ENCODE peak calls at places on chromosomes 6 and 20, in eight cellular contexts. One of them, this sample, is unnamed.

GRCh38 chr6:110703906-110704594 is 111.2 kb downstream of the CDK19 start:
- DNase-seq in WERI-Rb-1: no peak
- DNase-seq in GM19239: no peak
- DNase-seq in amniotic stem cell: no peak
- DNase-seq in stimulated activated CD8-positive, alpha-beta memory T cell treated with anti-CD3 and anti-CD28 coated beads, Interleukin-15, amount 100 ng/mL, for 24 hours: no peak
- DNase-seq in mucosa of descending colon: no peak
- DNase-seq in transverse colon: no peak
- DNase-seq in kidney epithelial cell: no peak
- DNase-seq in this sample: no peak

GRCh38 chr6:25169551-25170335 is 109.4 kb upstream of the CARMIL1 start:
- DNase-seq in WERI-Rb-1: no peak
- DNase-seq in GM19239: no peak
- DNase-seq in amniotic stem cell: no peak
- DNase-seq in stimulated activated CD8-positive, alpha-beta memory T cell treated with anti-CD3 and anti-CD28 coated beads, Interleukin-15, amount 100 ng/mL, for 24 hours: no peak
- DNase-seq in mucosa of descending colon: no peak
- DNase-seq in transverse colon: no peak
- DNase-seq in kidney epithelial cell: no peak
- DNase-seq in this sample: no peak

GRCh38 chr6:83867527-83868161 is 8.2 kb downstream of the CYB5R4 start:
- DNase-seq in WERI-Rb-1: peak
- DNase-seq in GM19239: no peak
- DNase-seq in amniotic stem cell: peak
- DNase-seq in stimulated activated CD8-positive, alpha-beta memory T cell treated with anti-CD3 and anti-CD28 coated beads, Interleukin-15, amount 100 ng/mL, for 24 hours: no peak
- DNase-seq in mucosa of descending colon: no peak
- DNase-seq in transverse colon: peak
- DNase-seq in kidney epithelial cell: no peak
- DNase-seq in this sample: no peak

GRCh38 chr20:50797142-50797541 is 2.3 kb downstream of the BCAS4 start:
- DNase-seq in WERI-Rb-1: no peak
- DNase-seq in GM19239: no peak
- DNase-seq in amniotic stem cell: no peak
- DNase-seq in stimulated activated CD8-positive, alpha-beta memory T cell treated with anti-CD3 and anti-CD28 coated beads, Interleukin-15, amount 100 ng/mL, for 24 hours: no peak
- DNase-seq in mucosa of descending colon: no peak
- DNase-seq in transverse colon: no peak
- DNase-seq in kidney epithelial cell: no peak
- DNase-seq in this sample: no peak

GRCh38 chr6:167576798-167577528 is 249.7 kb upstream of the AFDN start:
- DNase-seq in WERI-Rb-1: peak
- DNase-seq in GM19239: no peak
- DNase-seq in amniotic stem cell: no peak
- DNase-seq in stimulated activated CD8-positive, alpha-beta memory T cell treated with anti-CD3 and anti-CD28 coated beads, Interleukin-15, amount 100 ng/mL, for 24 hours: no peak
- DNase-seq in mucosa of descending colon: no peak
- DNase-seq in transverse colon: no peak
- DNase-seq in kidney epithelial cell: no peak
- DNase-seq in this sample: no peak

GRCh38 chr6:4379958-4380357 is 244.6 kb upstream of the ECI2 start:
- DNase-seq in WERI-Rb-1: no peak
- DNase-seq in GM19239: no peak
- DNase-seq in amniotic stem cell: no peak
- DNase-seq in stimulated activated CD8-positive, alpha-beta memory T cell treated with anti-CD3 and anti-CD28 coated beads, Interleukin-15, amount 100 ng/mL, for 24 hours: no peak
- DNase-seq in mucosa of descending colon: no peak
- DNase-seq in transverse colon: no peak
- DNase-seq in kidney epithelial cell: no peak
- DNase-seq in this sample: no peak

GRCh38 chr6:66675906-66676305 is 968.9 kb upstream of the EYS start:
- DNase-seq in WERI-Rb-1: no peak
- DNase-seq in GM19239: no peak
- DNase-seq in amniotic stem cell: no peak
- DNase-seq in stimulated activated CD8-positive, alpha-beta memory T cell treated with anti-CD3 and anti-CD28 coated beads, Interleukin-15, amount 100 ng/mL, for 24 hours: no peak
- DNase-seq in mucosa of descending colon: no peak
- DNase-seq in transverse colon: no peak
- DNase-seq in kidney epithelial cell: no peak
- DNase-seq in this sample: no peak

GRCh38 chr6:83920017-83920416 is 60.5 kb downstream of the CYB5R4 start:
- DNase-seq in WERI-Rb-1: no peak
- DNase-seq in GM19239: no peak
- DNase-seq in amniotic stem cell: peak
- DNase-seq in stimulated activated CD8-positive, alpha-beta memory T cell treated with anti-CD3 and anti-CD28 coated beads, Interleukin-15, amount 100 ng/mL, for 24 hours: no peak
- DNase-seq in mucosa of descending colon: no peak
- DNase-seq in transverse colon: no peak
- DNase-seq in kidney epithelial cell: no peak
- DNase-seq in this sample: no peak

GRCh38 chr20:37095108-37095608 is 639 bp downstream of the RBL1 start:
- DNase-seq in WERI-Rb-1: peak
- DNase-seq in GM19239: peak
- DNase-seq in amniotic stem cell: no peak
- DNase-seq in stimulated activated CD8-positive, alpha-beta memory T cell treated with anti-CD3 and anti-CD28 coated beads, Interleukin-15, amount 100 ng/mL, for 24 hours: no peak
- DNase-seq in mucosa of descending colon: peak
- DNase-seq in transverse colon: peak
- DNase-seq in kidney epithelial cell: no peak
- DNase-seq in this sample: peak

GRCh38 chr20:33465536-33466302 is 22.2 kb upstream of the SNTA1 start:
- DNase-seq in WERI-Rb-1: peak
- DNase-seq in GM19239: no peak
- DNase-seq in amniotic stem cell: no peak
- DNase-seq in stimulated activated CD8-positive, alpha-beta memory T cell treated with anti-CD3 and anti-CD28 coated beads, Interleukin-15, amount 100 ng/mL, for 24 hours: no peak
- DNase-seq in mucosa of descending colon: no peak
- DNase-seq in transverse colon: no peak
- DNase-seq in kidney epithelial cell: no peak
- DNase-seq in this sample: no peak

GRCh38 chr6:90333928-90334327 is 37.3 kb upstream of the BACH2 start:
- DNase-seq in WERI-Rb-1: no peak
- DNase-seq in GM19239: no peak
- DNase-seq in amniotic stem cell: no peak
- DNase-seq in stimulated activated CD8-positive, alpha-beta memory T cell treated with anti-CD3 and anti-CD28 coated beads, Interleukin-15, amount 100 ng/mL, for 24 hours: no peak
- DNase-seq in mucosa of descending colon: no peak
- DNase-seq in transverse colon: no peak
- DNase-seq in kidney epithelial cell: no peak
- DNase-seq in this sample: no peak

GRCh38 chr20:4021905-4022304 is 6.5 kb upstream of the RNF24 start:
- DNase-seq in WERI-Rb-1: no peak
- DNase-seq in GM19239: no peak
- DNase-seq in amniotic stem cell: no peak
- DNase-seq in stimulated activated CD8-positive, alpha-beta memory T cell treated with anti-CD3 and anti-CD28 coated beads, Interleukin-15, amount 100 ng/mL, for 24 hours: no peak
- DNase-seq in mucosa of descending colon: no peak
- DNase-seq in transverse colon: no peak
- DNase-seq in kidney epithelial cell: no peak
- DNase-seq in this sample: no peak

GRCh38 chr6:125658759-125659431 is 90.5 kb upstream of the HEY2 start:
- DNase-seq in WERI-Rb-1: no peak
- DNase-seq in GM19239: no peak
- DNase-seq in amniotic stem cell: no peak
- DNase-seq in stimulated activated CD8-positive, alpha-beta memory T cell treated with anti-CD3 and anti-CD28 coated beads, Interleukin-15, amount 100 ng/mL, for 24 hours: no peak
- DNase-seq in mucosa of descending colon: no peak
- DNase-seq in transverse colon: no peak
- DNase-seq in kidney epithelial cell: no peak
- DNase-seq in this sample: no peak

GRCh38 chr6:45116714-45117410 is 211.3 kb upstream of the RUNX2 start:
- DNase-seq in WERI-Rb-1: no peak
- DNase-seq in GM19239: no peak
- DNase-seq in amniotic stem cell: peak
- DNase-seq in stimulated activated CD8-positive, alpha-beta memory T cell treated with anti-CD3 and anti-CD28 coated beads, Interleukin-15, amount 100 ng/mL, for 24 hours: no peak
- DNase-seq in mucosa of descending colon: no peak
- DNase-seq in transverse colon: no peak
- DNase-seq in kidney epithelial cell: peak
- DNase-seq in this sample: no peak

GRCh38 chr20:58071991-58072390 is 156.5 kb downstream of the ANKRD60 start:
- DNase-seq in WERI-Rb-1: no peak
- DNase-seq in GM19239: no peak
- DNase-seq in amniotic stem cell: no peak
- DNase-seq in stimulated activated CD8-positive, alpha-beta memory T cell treated with anti-CD3 and anti-CD28 coated beads, Interleukin-15, amount 100 ng/mL, for 24 hours: no peak
- DNase-seq in mucosa of descending colon: no peak
- DNase-seq in transverse colon: no peak
- DNase-seq in kidney epithelial cell: no peak
- DNase-seq in this sample: no peak

GRCh38 chr6:158627168-158627939 is 17.2 kb downstream of the DYNLT1 start:
- DNase-seq in WERI-Rb-1: no peak
- DNase-seq in GM19239: no peak
- DNase-seq in amniotic stem cell: no peak
- DNase-seq in stimulated activated CD8-positive, alpha-beta memory T cell treated with anti-CD3 and anti-CD28 coated beads, Interleukin-15, amount 100 ng/mL, for 24 hours: no peak
- DNase-seq in mucosa of descending colon: no peak
- DNase-seq in transverse colon: no peak
- DNase-seq in kidney epithelial cell: no peak
- DNase-seq in this sample: no peak

GRCh38 chr20:10502098-10502526 is 67.0 kb downstream of the SLX4IP start:
- DNase-seq in WERI-Rb-1: no peak
- DNase-seq in GM19239: no peak
- DNase-seq in amniotic stem cell: no peak
- DNase-seq in stimulated activated CD8-positive, alpha-beta memory T cell treated with anti-CD3 and anti-CD28 coated beads, Interleukin-15, amount 100 ng/mL, for 24 hours: no peak
- DNase-seq in mucosa of descending colon: no peak
- DNase-seq in transverse colon: no peak
- DNase-seq in kidney epithelial cell: no peak
- DNase-seq in this sample: no peak

GRCh38 chr20:10074513-10074912 is 39.7 kb downstream of the ANKEF1 start:
- DNase-seq in WERI-Rb-1: no peak
- DNase-seq in GM19239: no peak
- DNase-seq in amniotic stem cell: peak
- DNase-seq in stimulated activated CD8-positive, alpha-beta memory T cell treated with anti-CD3 and anti-CD28 coated beads, Interleukin-15, amount 100 ng/mL, for 24 hours: no peak
- DNase-seq in mucosa of descending colon: no peak
- DNase-seq in transverse colon: no peak
- DNase-seq in kidney epithelial cell: peak
- DNase-seq in this sample: no peak

GRCh38 chr6:148203281-148203925 is 139.2 kb upstream of the SASH1 start:
- DNase-seq in WERI-Rb-1: no peak
- DNase-seq in GM19239: no peak
- DNase-seq in amniotic stem cell: no peak
- DNase-seq in stimulated activated CD8-positive, alpha-beta memory T cell treated with anti-CD3 and anti-CD28 coated beads, Interleukin-15, amount 100 ng/mL, for 24 hours: no peak
- DNase-seq in mucosa of descending colon: no peak
- DNase-seq in transverse colon: no peak
- DNase-seq in kidney epithelial cell: no peak
- DNase-seq in this sample: no peak

GRCh38 chr6:14488185-14488584 is 370.6 kb downstream of the CD83 start:
- DNase-seq in WERI-Rb-1: no peak
- DNase-seq in GM19239: no peak
- DNase-seq in amniotic stem cell: no peak
- DNase-seq in stimulated activated CD8-positive, alpha-beta memory T cell treated with anti-CD3 and anti-CD28 coated beads, Interleukin-15, amount 100 ng/mL, for 24 hours: no peak
- DNase-seq in mucosa of descending colon: no peak
- DNase-seq in transverse colon: no peak
- DNase-seq in kidney epithelial cell: no peak
- DNase-seq in this sample: no peak

GRCh38 chr20:50309280-50309763 is 118.7 kb downstream of the CEBPB start:
- DNase-seq in WERI-Rb-1: no peak
- DNase-seq in GM19239: no peak
- DNase-seq in amniotic stem cell: no peak
- DNase-seq in stimulated activated CD8-positive, alpha-beta memory T cell treated with anti-CD3 and anti-CD28 coated beads, Interleukin-15, amount 100 ng/mL, for 24 hours: no peak
- DNase-seq in mucosa of descending colon: no peak
- DNase-seq in transverse colon: no peak
- DNase-seq in kidney epithelial cell: no peak
- DNase-seq in this sample: no peak

GRCh38 chr6:15754035-15754705 is 91.3 kb upstream of the DTNBP1 start:
- DNase-seq in WERI-Rb-1: no peak
- DNase-seq in GM19239: no peak
- DNase-seq in amniotic stem cell: no peak
- DNase-seq in stimulated activated CD8-positive, alpha-beta memory T cell treated with anti-CD3 and anti-CD28 coated beads, Interleukin-15, amount 100 ng/mL, for 24 hours: no peak
- DNase-seq in mucosa of descending colon: no peak
- DNase-seq in transverse colon: no peak
- DNase-seq in kidney epithelial cell: peak
- DNase-seq in this sample: no peak

GRCh38 chr20:39778431-39778830 is 816.3 kb downstream of the DHX35 start:
- DNase-seq in WERI-Rb-1: no peak
- DNase-seq in GM19239: no peak
- DNase-seq in amniotic stem cell: no peak
- DNase-seq in stimulated activated CD8-positive, alpha-beta memory T cell treated with anti-CD3 and anti-CD28 coated beads, Interleukin-15, amount 100 ng/mL, for 24 hours: no peak
- DNase-seq in mucosa of descending colon: no peak
- DNase-seq in transverse colon: no peak
- DNase-seq in kidney epithelial cell: no peak
- DNase-seq in this sample: no peak

GRCh38 chr20:22584630-22584921 is 204 bp upstream of the FOXA2 start:
- DNase-seq in WERI-Rb-1: no peak
- DNase-seq in GM19239: no peak
- DNase-seq in amniotic stem cell: no peak
- DNase-seq in stimulated activated CD8-positive, alpha-beta memory T cell treated with anti-CD3 and anti-CD28 coated beads, Interleukin-15, amount 100 ng/mL, for 24 hours: no peak
- DNase-seq in mucosa of descending colon: peak
- DNase-seq in transverse colon: peak
- DNase-seq in kidney epithelial cell: no peak
- DNase-seq in this sample: no peak

GRCh38 chr6:116467096-116467495 is 5.9 kb downstream of the CALHM6 start:
- DNase-seq in WERI-Rb-1: no peak
- DNase-seq in GM19239: no peak
- DNase-seq in amniotic stem cell: no peak
- DNase-seq in stimulated activated CD8-positive, alpha-beta memory T cell treated with anti-CD3 and anti-CD28 coated beads, Interleukin-15, amount 100 ng/mL, for 24 hours: no peak
- DNase-seq in mucosa of descending colon: no peak
- DNase-seq in transverse colon: no peak
- DNase-seq in kidney epithelial cell: no peak
- DNase-seq in this sample: no peak

GRCh38 chr6:150345786-150346185 is 23.0 kb upstream of the IYD start:
- DNase-seq in WERI-Rb-1: no peak
- DNase-seq in GM19239: no peak
- DNase-seq in amniotic stem cell: no peak
- DNase-seq in stimulated activated CD8-positive, alpha-beta memory T cell treated with anti-CD3 and anti-CD28 coated beads, Interleukin-15, amount 100 ng/mL, for 24 hours: no peak
- DNase-seq in mucosa of descending colon: no peak
- DNase-seq in transverse colon: no peak
- DNase-seq in kidney epithelial cell: no peak
- DNase-seq in this sample: no peak

GRCh38 chr6:49565855-49566254 is 15.4 kb downstream of the C6orf141 start:
- DNase-seq in WERI-Rb-1: no peak
- DNase-seq in GM19239: no peak
- DNase-seq in amniotic stem cell: no peak
- DNase-seq in stimulated activated CD8-positive, alpha-beta memory T cell treated with anti-CD3 and anti-CD28 coated beads, Interleukin-15, amount 100 ng/mL, for 24 hours: no peak
- DNase-seq in mucosa of descending colon: no peak
- DNase-seq in transverse colon: no peak
- DNase-seq in kidney epithelial cell: no peak
- DNase-seq in this sample: no peak

GRCh38 chr20:57464642-57465211 is 60.2 kb downstream of the CTCFL start:
- DNase-seq in WERI-Rb-1: peak
- DNase-seq in GM19239: no peak
- DNase-seq in amniotic stem cell: no peak
- DNase-seq in stimulated activated CD8-positive, alpha-beta memory T cell treated with anti-CD3 and anti-CD28 coated beads, Interleukin-15, amount 100 ng/mL, for 24 hours: no peak
- DNase-seq in mucosa of descending colon: no peak
- DNase-seq in transverse colon: no peak
- DNase-seq in kidney epithelial cell: no peak
- DNase-seq in this sample: no peak

GRCh38 chr6:21800948-21801438 is 207.4 kb downstream of the SOX4 start:
- DNase-seq in WERI-Rb-1: no peak
- DNase-seq in GM19239: no peak
- DNase-seq in amniotic stem cell: no peak
- DNase-seq in stimulated activated CD8-positive, alpha-beta memory T cell treated with anti-CD3 and anti-CD28 coated beads, Interleukin-15, amount 100 ng/mL, for 24 hours: no peak
- DNase-seq in mucosa of descending colon: no peak
- DNase-seq in transverse colon: no peak
- DNase-seq in kidney epithelial cell: peak
- DNase-seq in this sample: no peak

GRCh38 chr6:36118550-36119107 is 11.7 kb upstream of the MAPK13 start:
- DNase-seq in WERI-Rb-1: peak
- DNase-seq in GM19239: no peak
- DNase-seq in amniotic stem cell: no peak
- DNase-seq in stimulated activated CD8-positive, alpha-beta memory T cell treated with anti-CD3 and anti-CD28 coated beads, Interleukin-15, amount 100 ng/mL, for 24 hours: no peak
- DNase-seq in mucosa of descending colon: peak
- DNase-seq in transverse colon: peak
- DNase-seq in kidney epithelial cell: no peak
- DNase-seq in this sample: peak

GRCh38 chr20:889110-889509 is 27.0 kb downstream of the ANGPT4 start:
- DNase-seq in WERI-Rb-1: no peak
- DNase-seq in GM19239: no peak
- DNase-seq in amniotic stem cell: no peak
- DNase-seq in stimulated activated CD8-positive, alpha-beta memory T cell treated with anti-CD3 and anti-CD28 coated beads, Interleukin-15, amount 100 ng/mL, for 24 hours: no peak
- DNase-seq in mucosa of descending colon: no peak
- DNase-seq in transverse colon: no peak
- DNase-seq in kidney epithelial cell: no peak
- DNase-seq in this sample: no peak

GRCh38 chr6:128494440-128494839 is 26.0 kb downstream of the PTPRK start:
- DNase-seq in WERI-Rb-1: no peak
- DNase-seq in GM19239: no peak
- DNase-seq in amniotic stem cell: no peak
- DNase-seq in stimulated activated CD8-positive, alpha-beta memory T cell treated with anti-CD3 and anti-CD28 coated beads, Interleukin-15, amount 100 ng/mL, for 24 hours: no peak
- DNase-seq in mucosa of descending colon: no peak
- DNase-seq in transverse colon: no peak
- DNase-seq in kidney epithelial cell: no peak
- DNase-seq in this sample: no peak

GRCh38 chr6:145241039-145241438 is 494.3 kb downstream of the EPM2A start:
- DNase-seq in WERI-Rb-1: no peak
- DNase-seq in GM19239: no peak
- DNase-seq in amniotic stem cell: peak
- DNase-seq in stimulated activated CD8-positive, alpha-beta memory T cell treated with anti-CD3 and anti-CD28 coated beads, Interleukin-15, amount 100 ng/mL, for 24 hours: no peak
- DNase-seq in mucosa of descending colon: no peak
- DNase-seq in transverse colon: no peak
- DNase-seq in kidney epithelial cell: no peak
- DNase-seq in this sample: no peak

GRCh38 chr6:110015206-110015605 is 37.1 kb downstream of the GPR6 start:
- DNase-seq in WERI-Rb-1: no peak
- DNase-seq in GM19239: no peak
- DNase-seq in amniotic stem cell: no peak
- DNase-seq in stimulated activated CD8-positive, alpha-beta memory T cell treated with anti-CD3 and anti-CD28 coated beads, Interleukin-15, amount 100 ng/mL, for 24 hours: no peak
- DNase-seq in mucosa of descending colon: no peak
- DNase-seq in transverse colon: no peak
- DNase-seq in kidney epithelial cell: no peak
- DNase-seq in this sample: no peak

This sample was measured in CD4-positive, alpha-beta T cell.